ENCODE peak calls at places on chromosomes 11 and 22, in five cellular contexts. P, A, S, T and C are unnamed samples.
A peak's percentile ranks its signal among the peaks of the same experiment; 100 is the strongest.

GRCh38 chr22:50734986-50735738 is 2.8 kb upstream of the ACR start:
- DNase-seq in P (no peak), A (peak; percentile 14), S (peak; percentile 27), T (no peak), C (no peak)

GRCh38 chr11:134841972-134842371 is 429.9 kb upstream of the B3GAT1 start:
- DNase-seq in P (no peak), A (no peak), S (no peak), T (no peak), C (no peak)

GRCh38 chr11:57597971-57598830 is 716 bp downstream of the SERPING1 start:
- DNase-seq in P (peak; percentile 89), A (peak; percentile 50), S (no peak), T (peak; percentile 78), C (no peak)

GRCh38 chr11:64762916-64763803 is 3.4 kb upstream of the PYGM start:
- DNase-seq in P (no peak), A (peak; percentile 23), S (peak; percentile 96), T (peak; percentile 33), C (peak; percentile 80)

GRCh38 chr22:31250740-31251330 is 38.7 kb downstream of the LIMK2 start:
- DNase-seq in P (no peak), A (no peak), S (no peak), T (no peak), C (no peak)

GRCh38 chr22:38569972-38570840 is at the start of gene DMC1:
- DNase-seq in P (peak; percentile 96), A (peak; percentile 95), S (peak; percentile 90), T (peak; percentile 84), C (peak; percentile 35)

GRCh38 chr11:6629892-6630631 is 10.8 kb upstream of the TPP1 start:
- DNase-seq in P (no peak), A (peak; percentile 62), S (no peak), T (no peak), C (no peak)

GRCh38 chr11:112811781-112812180 is 149.4 kb upstream of the NCAM1 start:
- DNase-seq in P (no peak), A (no peak), S (no peak), T (no peak), C (no peak)

GRCh38 chr11:3134218-3134621 is 30.9 kb downstream of the OSBPL5 start:
- DNase-seq in P (peak; percentile 46), A (no peak), S (no peak), T (no peak), C (no peak)

GRCh38 chr22:48488611-48489456 is 1338.8 kb downstream of the BRD1 start:
- DNase-seq in P (no peak), A (no peak), S (peak; percentile 53), T (no peak), C (no peak)

GRCh38 chr22:31646186-31647019 is 15.6 kb downstream of the PISD start:
- DNase-seq in P (peak; percentile 17), A (no peak), S (peak; percentile 88), T (peak; percentile 95), C (peak; percentile 99)

GRCh38 chr11:116510886-116511650 is 261.7 kb downstream of the BUD13 start:
- DNase-seq in P (no peak), A (no peak), S (no peak), T (no peak), C (no peak)

GRCh38 chr11:134510171-134510570 is 98.1 kb upstream of the B3GAT1 start:
- DNase-seq in P (no peak), A (no peak), S (no peak), T (no peak), C (no peak)

GRCh38 chr22:21589415-21589814 is 21.9 kb downstream of the UBE2L3 start:
- DNase-seq in P (no peak), A (no peak), S (no peak), T (no peak), C (no peak)

GRCh38 chr11:134516529-134516928 is 104.5 kb upstream of the B3GAT1 start:
- DNase-seq in P (no peak), A (no peak), S (no peak), T (no peak), C (no peak)

GRCh38 chr22:43088616-43088978 is 594 bp downstream of the TTLL1 start:
- DNase-seq in P (no peak), A (no peak), S (no peak), T (no peak), C (no peak)

GRCh38 chr11:100831929-100832480 is 144.9 kb downstream of the ARHGAP42 start:
- DNase-seq in P (no peak), A (no peak), S (no peak), T (peak; percentile 30), C (no peak)

GRCh38 chr11:88341852-88342251 is 4.3 kb upstream of the CTSC start:
- DNase-seq in P (no peak), A (no peak), S (no peak), T (no peak), C (no peak)

GRCh38 chr11:44681698-44682097 is 45.1 kb upstream of the TSPAN18 start:
- DNase-seq in P (no peak), A (no peak), S (no peak), T (peak; percentile 22), C (peak; percentile 43)

GRCh38 chr11:2587132-2587930 is 112.5 kb downstream of the KCNQ1OT1 start:
- DNase-seq in P (peak; percentile 33), A (peak; percentile 21), S (peak; percentile 56), T (no peak), C (no peak)

GRCh38 chr11:33317662-33318061 is 60.5 kb downstream of the HIPK3 start:
- DNase-seq in P (no peak), A (no peak), S (no peak), T (no peak), C (peak; percentile 12)

GRCh38 chr22:47693606-47694005 is 931.2 kb downstream of the TBC1D22A start:
- DNase-seq in P (no peak), A (no peak), S (peak; percentile 10), T (no peak), C (no peak)

GRCh38 chr11:134037093-134037908 is 31.6 kb upstream of the JAM3 start:
- DNase-seq in P (peak; percentile 91), A (peak; percentile 65), S (no peak), T (peak; percentile 57), C (no peak)

GRCh38 chr22:37079668-37080171 is 28.2 kb downstream of the KCTD17 start:
- DNase-seq in P (peak; percentile 73), A (peak; percentile 41), S (no peak), T (peak; percentile 9), C (no peak)

GRCh38 chr11:47861762-47862161 is 13.6 kb upstream of the NUP160 start:
- DNase-seq in P (no peak), A (no peak), S (peak; percentile 61), T (peak; percentile 52), C (no peak)

GRCh38 chr11:19929655-19930054 is 217.0 kb downstream of the NAV2 start:
- DNase-seq in P (no peak), A (no peak), S (no peak), T (peak; percentile 33), C (no peak)

GRCh38 chr11:131609317-131609716 is 238.9 kb downstream of the NTM start:
- DNase-seq in P (no peak), A (no peak), S (no peak), T (peak; percentile 86), C (peak; percentile 48)

GRCh38 chr22:21044931-21045584 is 688 bp upstream of the LRRC74B start:
- DNase-seq in P (peak; percentile 77), A (no peak), S (no peak), T (peak; percentile 57), C (no peak)

GRCh38 chr11:36774603-36775002 is 176.6 kb upstream of the RAG2 start:
- DNase-seq in P (no peak), A (no peak), S (no peak), T (peak; percentile 45), C (no peak)

GRCh38 chr11:36775157-36775556 is 177.1 kb upstream of the RAG2 start:
- DNase-seq in P (no peak), A (no peak), S (no peak), T (no peak), C (no peak)

DNA sequence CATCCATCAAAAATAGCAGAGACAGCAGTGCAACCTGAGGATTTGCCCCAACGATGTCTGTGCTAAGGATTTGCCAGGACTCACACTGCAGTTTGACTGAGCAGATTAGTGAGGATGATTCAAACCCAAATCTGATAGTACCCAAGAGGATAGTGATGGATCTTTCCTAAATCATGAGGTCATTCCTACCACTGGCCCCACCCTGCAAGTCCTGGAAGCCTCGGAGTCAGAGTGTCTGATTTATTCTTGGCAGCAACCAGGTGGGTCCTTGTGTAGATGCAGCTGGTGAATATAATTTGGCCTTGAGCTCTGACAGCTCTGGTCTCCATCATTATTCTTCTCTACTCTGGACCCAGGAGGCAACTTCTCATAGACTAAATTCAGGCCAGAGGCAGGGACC is 179.3 kb upstream of the RAG2 start:
- DNase-seq in P (no peak), A (no peak), S (no peak), T (no peak), C (no peak)
- H3K4me3 ChIP-seq in P (no peak overlapping the region), A (no peak overlapping the region), S (no peak overlapping the region), T (no peak overlapping the region), C (no peak overlapping the region)

DNA sequence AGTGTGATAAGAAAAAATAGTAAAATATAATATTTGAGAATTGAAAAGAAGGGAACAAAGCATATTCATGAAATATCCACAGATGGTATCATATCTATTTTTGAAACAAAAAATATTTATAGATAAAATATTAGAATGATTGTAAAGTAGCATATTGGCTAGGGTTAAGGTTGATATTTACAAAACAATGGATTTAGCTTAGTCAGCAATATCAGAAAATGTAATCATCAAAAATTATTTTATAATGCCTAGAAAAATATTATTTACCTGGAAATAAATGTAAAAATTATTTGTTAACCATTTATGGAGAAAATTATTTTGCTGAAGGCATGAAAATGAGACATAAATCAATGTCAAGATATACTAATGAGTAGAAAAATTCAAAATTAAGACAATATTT is 12.8 kb downstream of the FAM111B start:
- DNase-seq in P (no peak), A (no peak), S (no peak), T (no peak), C (no peak)
- H3K36me3 ChIP-seq in P (no peaks in the 10 kb centered on the region), A (no peaks in the 10 kb centered on the region), S (peaks cover 75% of the 10 kb centered on the region), T (no peaks in the 10 kb centered on the region), C (no peaks in the 10 kb centered on the region)

DNA sequence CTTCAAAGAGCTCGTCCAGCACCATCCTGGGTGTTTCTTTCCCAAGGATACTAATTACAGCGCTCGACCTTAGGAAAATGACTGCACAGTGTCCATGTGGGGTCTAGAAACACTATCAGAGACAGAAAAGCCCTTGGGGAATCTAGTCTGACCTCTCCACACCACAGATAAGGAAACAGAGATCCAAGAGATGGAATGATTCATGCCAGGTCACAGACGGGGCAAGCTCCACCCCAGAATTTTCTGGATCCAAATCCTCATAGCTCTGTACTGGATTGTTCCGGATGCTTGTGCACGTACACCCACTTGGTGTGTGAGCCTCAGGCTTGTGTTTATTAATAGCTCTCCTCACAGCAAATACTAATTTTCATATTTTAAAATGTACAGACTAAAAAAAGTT is 11.3 kb downstream of the ABTB2 start:
- DNase-seq in P (peak; percentile 75), A (no peak), S (no peak), T (peak; percentile 16), C (no peak)
- H3K4me3 ChIP-seq in P (no peak overlapping the region), A (no peak overlapping the region), S (no peak overlapping the region), T (no peak overlapping the region), C (no peak overlapping the region)

DNA sequence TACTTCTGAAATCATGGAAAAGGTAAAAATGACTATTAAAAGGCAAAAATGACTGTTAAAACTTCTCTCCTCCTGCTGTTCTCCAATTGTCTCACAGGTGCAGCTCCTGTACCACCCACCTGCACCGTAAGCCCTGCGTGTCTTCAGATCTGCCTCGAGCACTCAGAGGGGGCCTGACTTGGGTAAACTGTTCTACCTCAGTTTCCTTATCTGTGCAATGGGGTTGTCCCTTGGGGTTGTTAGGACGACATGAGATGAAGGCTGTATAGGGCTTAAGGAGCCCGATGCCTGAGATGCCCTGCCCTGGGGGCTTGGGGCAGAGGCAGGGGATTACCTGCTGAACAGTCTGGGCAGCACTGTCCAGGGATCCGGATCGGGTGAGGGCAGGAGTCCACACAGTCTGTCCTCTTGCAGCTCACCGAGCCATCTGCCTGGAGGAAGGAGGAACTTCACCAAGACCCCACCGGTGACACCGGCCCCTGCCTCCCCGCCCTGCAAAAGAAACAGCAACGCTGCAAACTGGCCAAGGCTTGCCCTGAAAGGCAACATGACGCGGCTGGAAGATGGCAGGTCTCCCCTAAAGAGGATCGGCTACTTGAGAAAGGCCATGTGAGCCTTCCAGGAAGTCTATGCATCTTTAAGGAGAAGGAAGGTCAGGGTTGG is 26.4 kb downstream of the VWCE start:
- DNase-seq in P (no peak), A (no peak), S (no peak), T (no peak), C (no peak)
- H3K36me3 ChIP-seq in P (no peaks in the 10 kb centered on the region), A (no peaks in the 10 kb centered on the region), S (no peaks in the 10 kb centered on the region), T (no peaks in the 10 kb centered on the region), C (no peaks in the 10 kb centered on the region)